ENCODE peak calls at places on chromosomes 12 and 14, in six cellular contexts. A is cardiac muscle cell, S is colonic mucosa, Y is tibial artery, I is A549, H is PC-3. D is an unnamed sample.

GRCh38 chr14:59534361-59534987 is 42.1 kb downstream of the CCDC175 start:
- DNase-seq in A (no peak), S (no peak), Y (no peak), I (no peak), H (no peak), D (no peak)

GRCh38 chr12:3298603-3299002 is 192.4 kb upstream of the PRMT8 start:
- DNase-seq in A (no peak), S (no peak), Y (no peak), I (no peak), H (no peak), D (no peak)

GRCh38 chr14:78848234-78848820 is 678.2 kb downstream of the NRXN3 start:
- DNase-seq in A (peak; percentile 39), S (peak; percentile 19), Y (no peak), I (peak; percentile 54), H (peak; percentile 62), D (no peak)

GRCh38 chr12:20547788-20548575 is 147.2 kb upstream of the SLCO1C1 start:
- DNase-seq in A (peak; percentile 67), S (no peak), Y (no peak), I (no peak), H (no peak), D (no peak)

GRCh38 chr14:40850191-40850590 is 756.5 kb upstream of the LRFN5 start:
- DNase-seq in A (no peak), S (no peak), Y (no peak), I (no peak), H (no peak), D (no peak)

GRCh38 chr12:104699489-104700194 is 242.9 kb downstream of the CHST11 start:
- DNase-seq in A (peak; percentile 15), S (no peak), Y (no peak), I (no peak), H (no peak), D (no peak)

GRCh38 chr12:71671311-71671710 is 7.2 kb downstream of the THAP2 start:
- DNase-seq in A (no peak), S (no peak), Y (no peak), I (no peak), H (no peak), D (no peak)

GRCh38 chr14:86641310-86641709 is 1111.4 kb downstream of the FLRT2 start:
- DNase-seq in A (no peak), S (no peak), Y (no peak), I (no peak), H (no peak), D (no peak)

GRCh38 chr12:24302708-24303107 is 353.2 kb upstream of the SOX5 start:
- DNase-seq in A (no peak), S (no peak), Y (no peak), I (no peak), H (no peak), D (no peak)

GRCh38 chr14:31118892-31119291 is 88.7 kb downstream of the HECTD1 start:
- DNase-seq in A (peak; percentile 36), S (no peak), Y (no peak), I (no peak), H (no peak), D (no peak)

GRCh38 chr14:24360281-24360680 is 7.7 kb upstream of the NFATC4 start:
- DNase-seq in A (no peak), S (no peak), Y (no peak), I (no peak), H (no peak), D (no peak)

GRCh38 chr12:49545815-49546214 is 7.0 kb downstream of the KCNH3 start:
- DNase-seq in A (no peak), S (no peak), Y (no peak), I (no peak), H (no peak), D (no peak)

GRCh38 chr12:124994435-124994975 is 1.1 kb downstream of the BRI3BP start:
- DNase-seq in A (peak; percentile 6), S (peak; percentile 85), Y (no peak), I (peak; percentile 40), H (peak; percentile 27), D (no peak)

GRCh38 chr12:29427964-29428363 is 47.0 kb upstream of the ERGIC2 start:
- DNase-seq in A (peak; percentile 60), S (no peak), Y (no peak), I (peak; percentile 9), H (peak; percentile 53), D (no peak)

GRCh38 chr12:62860501-62861156 is 74.3 kb downstream of the PPM1H start:
- DNase-seq in A (peak; percentile 53), S (no peak), Y (no peak), I (no peak), H (no peak), D (no peak)

DNA sequence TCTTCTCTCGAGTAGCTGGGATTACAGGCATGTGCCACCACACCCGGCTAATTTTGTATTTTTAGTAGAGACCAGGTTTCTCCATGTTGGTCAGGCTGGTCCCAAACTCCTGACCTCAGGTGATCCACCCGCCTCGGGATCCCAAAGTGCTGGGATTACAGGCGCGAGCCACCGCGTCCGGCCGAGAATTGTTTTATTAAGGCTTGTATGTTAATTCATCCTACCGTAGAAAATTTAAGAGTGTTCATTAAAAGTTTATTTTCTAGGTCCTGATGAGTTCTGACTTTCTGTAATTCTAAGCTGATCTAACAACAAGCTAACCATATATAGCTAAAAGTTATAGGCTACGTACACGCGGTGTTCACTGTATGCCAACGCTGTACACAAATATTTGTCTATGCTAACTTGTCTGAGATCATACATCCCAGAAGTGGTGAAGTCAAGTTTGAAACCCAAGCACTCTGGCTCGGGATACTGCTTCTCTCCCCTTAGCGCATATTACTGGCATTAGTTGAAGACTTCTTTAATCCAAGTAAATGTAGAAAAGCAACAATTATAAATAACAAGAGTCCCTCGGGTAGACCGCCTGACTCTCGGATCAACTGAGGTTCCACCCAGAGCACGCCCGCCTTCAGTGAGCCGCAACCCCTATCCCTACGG is 570 bp upstream of the MRPS35 start:
- DNase-seq in A (peak; percentile 68), S (peak; percentile 40), Y (no peak), I (peak; percentile 68), H (peak; percentile 77), D (no peak)
- H3K27ac ChIP-seq in A (peak overlapping the region; percentile 89), S (peak overlapping the region; percentile 87), Y (peak overlapping the region; percentile 85), I (peak overlapping the region; percentile 95), H (peak overlapping the region; percentile 65), D (peak overlapping the region; percentile 92)

GRCh38 chr14:102688290-102688689 is 89.0 kb upstream of the TRAF3 start:
- DNase-seq in A (no peak), S (no peak), Y (no peak), I (no peak), H (no peak), D (no peak)
- H3K4me1 ChIP-seq in A (peaks cover 6% of the 10 kb centered on the region), S (peaks cover 5% of the 10 kb centered on the region), Y (no peaks in the 10 kb centered on the region), I (peaks cover 32% of the 10 kb centered on the region), H (peaks cover 22% of the 10 kb centered on the region), D (no peaks in the 10 kb centered on the region)

GRCh38 chr12:64687816-64688599 is 71.2 kb downstream of the GNS start:
- DNase-seq in A (no peak), S (no peak), Y (no peak), I (no peak), H (no peak), D (no peak)
- H3K27ac ChIP-seq in A (peak overlapping the region; percentile 73), S (no peak overlapping the region), Y (peak overlapping the region; percentile 88), I (no peak overlapping the region), H (no peak overlapping the region), D (peak overlapping the region; percentile 22)

GRCh38 chr14:103402700-103403099 is 17.5 kb downstream of the MARK3 start:
- DNase-seq in A (peak; percentile 66), S (no peak), Y (no peak), I (no peak), H (peak; percentile 44), D (no peak)
- H3K4me1 ChIP-seq in A (peaks cover 42% of the 10 kb centered on the region), S (no peaks in the 10 kb centered on the region), Y (peaks cover 38% of the 10 kb centered on the region), I (peaks cover 51% of the 10 kb centered on the region), H (peaks cover 32% of the 10 kb centered on the region), D (peaks cover 34% of the 10 kb centered on the region)

DNA sequence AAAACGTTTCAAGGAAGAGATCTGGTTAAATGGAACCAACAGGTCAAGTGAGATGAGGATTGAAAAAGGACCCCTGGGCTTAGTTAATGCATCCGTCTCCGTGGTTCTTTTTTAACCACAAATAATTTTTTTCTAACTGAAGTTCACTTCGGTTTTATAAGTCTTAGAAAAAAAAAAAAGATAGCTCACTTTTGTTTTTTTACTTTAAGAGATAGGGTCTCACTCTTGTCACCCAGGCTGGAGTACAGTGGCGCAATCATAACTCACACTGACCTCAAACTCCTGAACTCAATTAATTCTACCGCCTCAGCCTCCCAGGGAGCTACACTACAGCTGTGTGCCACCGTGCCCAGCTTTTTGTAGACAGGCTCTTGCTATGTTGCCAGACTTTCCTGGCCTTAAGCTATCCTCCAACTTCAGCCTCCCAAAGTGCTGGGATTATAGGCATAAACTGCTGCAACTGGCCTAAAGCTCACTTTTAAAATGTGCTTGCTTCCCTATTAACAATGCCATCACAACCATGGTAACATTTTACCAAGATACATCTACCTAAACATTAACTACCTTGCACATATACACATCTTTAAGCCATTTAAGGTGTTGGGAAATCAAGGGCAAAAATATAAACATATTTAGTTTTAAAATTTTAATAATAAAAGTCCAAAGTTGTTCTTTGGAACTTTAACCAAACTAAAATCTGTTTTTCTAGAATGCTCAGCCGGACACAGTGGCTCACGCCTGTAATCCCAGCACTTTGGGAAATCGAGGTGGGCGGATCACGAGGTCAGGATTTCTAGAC is 11.6 kb downstream of the HNRNPC start:
- DNase-seq in A (peak; percentile 53), S (no peak), Y (no peak), I (no peak), H (no peak), D (no peak)
- H3K27ac ChIP-seq in A (peak overlapping the region; percentile 10), S (no peak overlapping the region), Y (no peak overlapping the region), I (no peak overlapping the region), H (no peak overlapping the region), D (no peak overlapping the region)

GRCh38 chr14:22540286-22540685 is 48.7 kb downstream of the DAD1 start:
- DNase-seq in A (no peak), S (no peak), Y (no peak), I (no peak), H (no peak), D (no peak)

GRCh38 chr14:22540811-22541360 is 48.1 kb downstream of the DAD1 start:
- DNase-seq in A (no peak), S (no peak), Y (no peak), I (no peak), H (no peak), D (no peak)

GRCh38 chr14:22539831-22540230 is 49.2 kb downstream of the DAD1 start:
- DNase-seq in A (no peak), S (no peak), Y (no peak), I (no peak), H (no peak), D (no peak)

GRCh38 chr14:22542360-22542759 is 46.7 kb downstream of the DAD1 start:
- DNase-seq in A (no peak), S (no peak), Y (no peak), I (no peak), H (peak; percentile 24), D (no peak)

GRCh38 chr14:22541721-22542120 is 47.3 kb downstream of the DAD1 start:
- DNase-seq in A (no peak), S (no peak), Y (no peak), I (no peak), H (no peak), D (no peak)
- H3K4me1 ChIP-seq in A (peaks cover 9% of the 10 kb centered on the region), S (no peaks in the 10 kb centered on the region), Y (peaks cover 18% of the 10 kb centered on the region), I (peaks cover 16% of the 10 kb centered on the region), H (peaks cover 29% of the 10 kb centered on the region), D (no peaks in the 10 kb centered on the region)

D was measured in heart left ventricle.